ENCODE peak calls at places on chromosome 3, in four cellular contexts. U is fibroblast of mammary gland, P is WERI-Rb-1, X is heart right ventricle. W is an unnamed sample.

GRCh38 chr3:112813723-112814171 is 32.9 kb downstream of the CD200R1L start:
- DNase-seq in P (no peak), X (peak), U (peak), W (no peak)

GRCh38 chr3:48130321-48130881 is 57.8 kb downstream of the CDC25A start:
- DNase-seq in X (peak), U (peak), P (no peak), W (no peak)

GRCh38 chr3:129552287-129553050 is 9.5 kb downstream of the H1-8 start:
- DNase-seq in P (no peak), U (no peak), X (no peak), W (peak)

GRCh38 chr3:149367021-149367840 is 10.2 kb downstream of the TM4SF1 start:
- DNase-seq in X (no peak), P (no peak), U (peak), W (no peak)

GRCh38 chr3:81300324-81300927 is 461.0 kb downstream of the GBE1 start:
- DNase-seq in X (no peak), P (no peak), U (no peak), W (no peak)

GRCh38 chr3:8784676-8785435 is 15.4 kb upstream of the OXTR start:
- DNase-seq in X (no peak), P (no peak), U (no peak), W (no peak)

GRCh38 chr3:63937661-63938651 is 25.8 kb upstream of the SCAANT1 start:
- DNase-seq in P (no peak), U (no peak), X (no peak), W (no peak)

GRCh38 chr3:143885803-143886427 is 37.6 kb upstream of the SLC9A9 start:
- DNase-seq in X (no peak), U (peak), P (peak), W (peak)

GRCh38 chr3:34696831-34697230 is 898.4 kb downstream of the PDCD6IP start:
- DNase-seq in U (no peak), P (no peak), X (no peak), W (no peak)

GRCh38 chr3:184608209-184608608 is 46.6 kb downstream of the EPHB3 start:
- DNase-seq in U (no peak), X (no peak), P (no peak), W (no peak)

GRCh38 chr3:158308533-158308932 is 198.6 kb downstream of the RSRC1 start:
- DNase-seq in X (no peak), P (no peak), U (no peak), W (no peak)

GRCh38 chr3:61903931-61904657 is 342.7 kb downstream of the PTPRG start:
- DNase-seq in X (no peak), U (peak), P (no peak), W (no peak)

GRCh38 chr3:181615666-181616065 is 96.1 kb upstream of the SOX2 start:
- DNase-seq in U (no peak), P (no peak), X (no peak), W (no peak)

GRCh38 chr3:181616088-181617070 is 95.3 kb upstream of the SOX2 start:
- DNase-seq in X (no peak), P (no peak), U (no peak), W (no peak)

GRCh38 chr3:181614878-181615277 is 96.8 kb upstream of the SOX2 start:
- DNase-seq in U (no peak), P (no peak), X (no peak), W (no peak)

GRCh38 chr3:181613191-181613590 is 98.5 kb upstream of the SOX2 start:
- DNase-seq in U (no peak), P (no peak), X (no peak), W (no peak)

GRCh38 chr3:181613813-181614212 is 97.9 kb upstream of the SOX2 start:
- DNase-seq in X (no peak), U (no peak), P (no peak), W (no peak)
- H3K4me3 ChIP-seq in X (no peak), U (no peak), P (no peak), W (no peak)

GRCh38 chr3:53242642-53243041 is 13.2 kb downstream of the TKT start:
- DNase-seq in P (no peak), X (no peak), U (peak), W (no peak)
- H3K4me3 ChIP-seq in P (no peak), X (no peak), U (no peak), W (no peak)

DNA sequence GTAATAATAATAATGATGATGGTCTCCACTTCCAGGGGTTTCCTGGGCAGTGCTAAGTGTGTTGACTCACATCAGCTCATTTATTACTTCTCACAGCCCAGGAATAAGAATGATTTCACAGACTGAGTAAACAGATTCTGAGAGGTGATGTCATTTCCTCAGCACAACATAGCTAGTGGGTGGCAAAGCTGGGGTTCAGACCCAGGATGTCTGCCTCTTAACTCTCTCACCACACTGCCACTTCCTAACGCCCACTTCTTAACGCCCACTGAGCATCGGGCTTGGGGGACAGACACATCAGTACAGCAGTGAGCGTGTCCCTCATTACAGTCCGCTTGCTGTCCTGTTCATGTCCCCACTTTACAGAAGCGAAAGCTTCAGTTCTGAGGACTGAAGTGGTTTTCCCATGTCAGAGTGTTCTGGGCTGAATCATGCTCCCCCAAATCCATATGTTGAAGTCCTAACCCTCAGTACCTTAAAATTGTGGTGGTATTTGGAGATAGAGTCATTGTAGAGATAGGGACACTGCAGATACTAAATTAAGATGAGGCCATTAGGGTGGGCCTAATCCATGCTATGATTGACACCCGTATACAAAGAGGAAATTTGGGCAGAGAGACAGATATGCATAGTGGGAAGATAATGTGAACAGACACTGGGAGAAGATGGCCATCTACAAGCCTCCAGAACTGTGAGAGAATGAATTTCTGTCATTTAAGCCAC is 68.0 kb downstream of the ATP2B2 start:
- DNase-seq in P (no peak), X (no peak), U (peak), W (no peak)
- H3K4me3 ChIP-seq in P (no peak), X (no peak), U (no peak), W (no peak)

GRCh38 chr3:141399979-141400971 is 32.0 kb downstream of the ZBTB38 start:
- DNase-seq in U (no peak), X (no peak), P (peak), W (no peak)
- H3K4me3 ChIP-seq in U (no peak), X (no peak), P (no peak), W (no peak)

DNA sequence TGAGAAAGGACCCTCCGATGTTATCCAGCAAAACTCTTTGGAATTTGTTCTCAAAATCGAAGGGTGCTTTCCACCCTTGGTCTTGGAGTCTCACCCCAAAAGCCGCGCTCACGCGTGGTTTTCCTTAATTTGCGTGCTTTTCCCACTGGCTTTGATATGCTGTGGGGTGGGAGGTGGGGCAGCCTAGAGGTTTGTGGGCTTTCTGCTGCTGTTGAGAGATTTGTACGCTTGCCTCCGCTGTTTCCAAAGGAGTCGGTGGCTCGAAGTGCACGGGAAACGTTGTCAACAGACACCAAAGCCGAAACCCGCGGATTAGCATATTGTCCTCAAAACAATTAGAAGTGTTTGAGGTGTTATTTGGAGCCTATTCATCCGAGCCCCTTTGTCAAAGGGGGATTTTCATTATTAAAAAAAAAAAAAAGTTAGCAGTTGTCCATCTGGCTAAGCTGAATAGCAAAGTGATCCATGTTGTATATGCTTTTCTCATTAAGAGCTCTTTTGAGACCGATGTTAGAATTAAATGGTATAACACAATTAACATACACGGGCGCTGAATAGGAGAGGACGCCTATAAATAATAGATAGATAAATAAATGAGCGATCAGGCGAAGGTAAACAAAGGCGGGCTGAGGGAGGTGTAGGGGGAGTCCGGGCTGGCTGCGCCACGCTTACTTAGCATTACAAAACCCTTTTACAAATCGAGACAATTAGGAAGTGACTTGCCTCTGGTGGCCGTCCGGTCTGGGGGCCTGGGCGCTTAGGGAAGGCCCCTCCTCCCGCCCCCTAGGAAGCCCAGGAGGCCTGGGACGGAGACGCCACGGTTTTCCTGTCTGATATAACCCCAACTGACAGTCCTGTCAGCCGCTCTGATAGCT is 3.3 kb downstream of the SOX14 start:
- DNase-seq in P (peak), X (no peak), U (no peak), W (peak)
- H3K4me3 ChIP-seq in P (peak), X (peak), U (no peak), W (peak)

GRCh38 chr3:196688349-196688748 is 23.7 kb downstream of the CEP19 start:
- DNase-seq in U (peak), X (peak), P (no peak), W (no peak)

GRCh38 chr3:196689941-196690660 is 21.9 kb downstream of the CEP19 start:
- DNase-seq in X (no peak), U (no peak), P (no peak), W (no peak)

GRCh38 chr3:196686436-196686835 is 25.6 kb downstream of the CEP19 start:
- DNase-seq in P (no peak), U (peak), X (no peak), W (no peak)

DNA sequence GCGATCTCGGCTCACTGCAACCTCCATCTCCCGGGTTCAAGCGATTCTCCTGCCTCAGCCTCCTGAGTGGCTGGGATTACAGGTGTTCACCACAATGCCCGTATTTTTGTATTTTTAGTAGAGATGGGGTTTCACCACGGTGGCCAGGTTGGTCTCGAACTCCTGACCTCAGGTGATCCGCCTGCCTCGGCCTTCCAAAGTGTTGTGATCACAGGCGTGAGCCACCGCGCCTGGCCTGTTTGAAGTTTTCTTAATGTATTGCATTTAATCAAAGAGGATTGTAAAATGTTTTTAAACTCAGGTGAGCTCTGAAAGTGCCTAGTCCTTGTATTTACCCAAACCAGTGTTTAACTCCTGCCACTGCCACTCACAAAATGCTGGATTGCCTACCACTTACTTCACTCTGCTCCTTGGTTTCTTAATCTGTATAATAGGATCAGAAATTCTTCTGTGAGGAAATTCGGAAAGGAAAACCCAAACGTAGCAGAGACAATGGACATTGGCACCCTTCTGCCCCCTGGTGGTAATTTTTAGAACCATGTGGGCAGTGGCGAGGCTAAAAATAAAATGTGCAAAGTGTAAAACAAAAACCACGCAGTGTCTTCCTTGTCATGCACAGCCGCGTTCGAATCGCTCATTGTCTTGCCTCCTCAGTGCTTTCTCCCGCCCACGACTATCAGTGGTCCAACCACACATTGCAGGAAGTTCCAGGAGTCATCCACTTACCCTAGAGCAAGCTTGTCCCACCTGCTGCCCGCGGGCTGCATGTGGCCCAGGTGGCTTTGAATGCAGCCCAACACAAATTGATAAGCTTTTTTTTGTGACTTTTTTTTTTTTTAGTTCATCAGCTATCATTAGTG is 27.3 kb downstream of the CEP19 start:
- DNase-seq in X (peak), U (peak), P (peak), W (peak)
- H3K4me3 ChIP-seq in X (no peak), U (no peak), P (no peak), W (no peak)